ENCODE peak calls at places on chromosomes 11 and 22, in six cellular contexts. One of them, this sample, is unnamed.

GRCh38 chr22:33447733-33448132 is 389.6 kb upstream of the SYN3 start:
- DNase-seq in psoas muscle: no peak
- DNase-seq in AG04450: no peak
- DNase-seq in right atrium auricular region: no peak
- DNase-seq in esophagus squamous epithelium: no peak
- DNase-seq in sigmoid colon: no peak
- DNase-seq in this sample: no peak

GRCh38 chr22:32396746-32397145 is 15.3 kb downstream of the RTCB start:
- DNase-seq in psoas muscle: no peak
- DNase-seq in AG04450: no peak
- DNase-seq in right atrium auricular region: no peak
- DNase-seq in esophagus squamous epithelium: no peak
- DNase-seq in sigmoid colon: no peak
- DNase-seq in this sample: no peak

GRCh38 chr22:40714514-40714966 is 35.3 kb downstream of the MCHR1 start:
- DNase-seq in psoas muscle: no peak
- DNase-seq in AG04450: peak; percentile 34
- DNase-seq in right atrium auricular region: no peak
- DNase-seq in esophagus squamous epithelium: no peak
- DNase-seq in sigmoid colon: no peak
- DNase-seq in this sample: peak; percentile 51

GRCh38 chr22:21927174-21927823 is 25.3 kb downstream of the PPM1F start:
- DNase-seq in psoas muscle: no peak
- DNase-seq in AG04450: no peak
- DNase-seq in right atrium auricular region: no peak
- DNase-seq in esophagus squamous epithelium: no peak
- DNase-seq in sigmoid colon: no peak
- DNase-seq in this sample: no peak

GRCh38 chr11:63508009-63508408 is 2.1 kb downstream of the LGALS12 start:
- DNase-seq in psoas muscle: peak; percentile 37
- DNase-seq in AG04450: no peak
- DNase-seq in right atrium auricular region: no peak
- DNase-seq in esophagus squamous epithelium: no peak
- DNase-seq in sigmoid colon: no peak
- DNase-seq in this sample: no peak

GRCh38 chr22:32079110-32080089 is 36.3 kb downstream of the SLC5A1 start:
- DNase-seq in psoas muscle: no peak
- DNase-seq in AG04450: peak; percentile 36
- DNase-seq in right atrium auricular region: no peak
- DNase-seq in esophagus squamous epithelium: no peak
- DNase-seq in sigmoid colon: no peak
- DNase-seq in this sample: no peak

GRCh38 chr22:35882226-35883027 is 146.2 kb downstream of the RBFOX2 start:
- DNase-seq in psoas muscle: no peak
- DNase-seq in AG04450: no peak
- DNase-seq in right atrium auricular region: no peak
- DNase-seq in esophagus squamous epithelium: no peak
- DNase-seq in sigmoid colon: no peak
- DNase-seq in this sample: no peak

GRCh38 chr11:129840236-129840635 is 24.6 kb downstream of the TMEM45B start:
- DNase-seq in psoas muscle: no peak
- DNase-seq in AG04450: no peak
- DNase-seq in right atrium auricular region: no peak
- DNase-seq in esophagus squamous epithelium: no peak
- DNase-seq in sigmoid colon: no peak
- DNase-seq in this sample: no peak

GRCh38 chr11:104531894-104532293 is 366.4 kb downstream of the CASP12 start:
- DNase-seq in psoas muscle: no peak
- DNase-seq in AG04450: no peak
- DNase-seq in right atrium auricular region: no peak
- DNase-seq in esophagus squamous epithelium: no peak
- DNase-seq in sigmoid colon: no peak
- DNase-seq in this sample: no peak

GRCh38 chr22:40728731-40729189 is 49.5 kb downstream of the MCHR1 start:
- DNase-seq in psoas muscle: no peak
- DNase-seq in AG04450: no peak
- DNase-seq in right atrium auricular region: no peak
- DNase-seq in esophagus squamous epithelium: no peak
- DNase-seq in sigmoid colon: no peak
- DNase-seq in this sample: no peak

GRCh38 chr22:40525250-40525884 is 111.2 kb downstream of the MRTFA start:
- DNase-seq in psoas muscle: peak; percentile 51
- DNase-seq in AG04450: no peak
- DNase-seq in right atrium auricular region: no peak
- DNase-seq in esophagus squamous epithelium: no peak
- DNase-seq in sigmoid colon: no peak
- DNase-seq in this sample: peak; percentile 57

GRCh38 chr11:1436468-1437030 is 46.8 kb downstream of the BRSK2 start:
- DNase-seq in psoas muscle: no peak
- DNase-seq in AG04450: no peak
- DNase-seq in right atrium auricular region: no peak
- DNase-seq in esophagus squamous epithelium: no peak
- DNase-seq in sigmoid colon: no peak
- DNase-seq in this sample: no peak

GRCh38 chr11:19519344-19519743 is 193.3 kb upstream of the NAV2 start:
- DNase-seq in psoas muscle: no peak
- DNase-seq in AG04450: no peak
- DNase-seq in right atrium auricular region: no peak
- DNase-seq in esophagus squamous epithelium: no peak
- DNase-seq in sigmoid colon: no peak
- DNase-seq in this sample: no peak
- TF ChIP-seq CTCF in psoas muscle: no peak
- TF ChIP-seq CTCF in AG04450: no peak
- TF ChIP-seq CTCF in right atrium auricular region: no peak
- TF ChIP-seq CTCF in esophagus squamous epithelium: no peak
- TF ChIP-seq CTCF in sigmoid colon: no peak
- TF ChIP-seq CTCF in this sample: no peak

GRCh38 chr11:74723511-74723910 is 7.7 kb downstream of the CHRDL2 start:
- DNase-seq in psoas muscle: no peak
- DNase-seq in AG04450: no peak
- DNase-seq in right atrium auricular region: no peak
- DNase-seq in esophagus squamous epithelium: no peak
- DNase-seq in sigmoid colon: no peak
- DNase-seq in this sample: no peak

GRCh38 chr11:74717211-74717997 is 13.8 kb downstream of the CHRDL2 start:
- DNase-seq in psoas muscle: no peak
- DNase-seq in AG04450: no peak
- DNase-seq in right atrium auricular region: no peak
- DNase-seq in esophagus squamous epithelium: no peak
- DNase-seq in sigmoid colon: no peak
- DNase-seq in this sample: no peak

GRCh38 chr11:74719011-74719410 is 12.2 kb downstream of the CHRDL2 start:
- DNase-seq in psoas muscle: no peak
- DNase-seq in AG04450: no peak
- DNase-seq in right atrium auricular region: no peak
- DNase-seq in esophagus squamous epithelium: no peak
- DNase-seq in sigmoid colon: no peak
- DNase-seq in this sample: peak; percentile 12

GRCh38 chr11:74720596-74721478 is 10.4 kb downstream of the CHRDL2 start:
- DNase-seq in psoas muscle: peak; percentile 57
- DNase-seq in AG04450: peak; percentile 81
- DNase-seq in right atrium auricular region: peak; percentile 86
- DNase-seq in esophagus squamous epithelium: no peak
- DNase-seq in sigmoid colon: peak; percentile 97
- DNase-seq in this sample: peak; percentile 70

GRCh38 chr11:74721479-74721835 is 9.8 kb downstream of the CHRDL2 start:
- DNase-seq in psoas muscle: no peak
- DNase-seq in AG04450: no peak
- DNase-seq in right atrium auricular region: no peak
- DNase-seq in esophagus squamous epithelium: no peak
- DNase-seq in sigmoid colon: no peak
- DNase-seq in this sample: no peak
- H3K27ac ChIP-seq in psoas muscle: peak overlapping the region; percentile 61
- H3K27ac ChIP-seq in AG04450: peak overlapping the region; percentile 91
- H3K27ac ChIP-seq in right atrium auricular region: peak overlapping the region; percentile 41
- H3K27ac ChIP-seq in esophagus squamous epithelium: peak overlapping the region; percentile 68
- H3K27ac ChIP-seq in sigmoid colon: peak overlapping the region; percentile 79
- H3K27ac ChIP-seq in this sample: peak overlapping the region; percentile 64

GRCh38 chr22:43012390-43012789 is 2.6 kb downstream of the PACSIN2 start:
- DNase-seq in psoas muscle: no peak
- DNase-seq in AG04450: no peak
- DNase-seq in right atrium auricular region: no peak
- DNase-seq in esophagus squamous epithelium: no peak
- DNase-seq in sigmoid colon: no peak
- DNase-seq in this sample: no peak
- H3K4me3 ChIP-seq in psoas muscle: no peak overlapping the region
- H3K4me3 ChIP-seq in AG04450: no peak overlapping the region
- H3K4me3 ChIP-seq in right atrium auricular region: no peak overlapping the region
- H3K4me3 ChIP-seq in esophagus squamous epithelium: no peak overlapping the region
- H3K4me3 ChIP-seq in sigmoid colon: no peak overlapping the region
- H3K4me3 ChIP-seq in this sample: no peak overlapping the region

GRCh38 chr11:8266246-8267241 is 2.9 kb upstream of the LMO1 start:
- DNase-seq in psoas muscle: no peak
- DNase-seq in AG04450: no peak
- DNase-seq in right atrium auricular region: no peak
- DNase-seq in esophagus squamous epithelium: no peak
- DNase-seq in sigmoid colon: peak; percentile 19
- DNase-seq in this sample: peak; percentile 4

GRCh38 chr11:8267831-8268529 is 4.3 kb upstream of the LMO1 start:
- DNase-seq in psoas muscle: no peak
- DNase-seq in AG04450: no peak
- DNase-seq in right atrium auricular region: no peak
- DNase-seq in esophagus squamous epithelium: no peak
- DNase-seq in sigmoid colon: peak; percentile 44
- DNase-seq in this sample: peak; percentile 25

GRCh38 chr11:8267280-8267679 is 3.6 kb upstream of the LMO1 start:
- DNase-seq in psoas muscle: no peak
- DNase-seq in AG04450: no peak
- DNase-seq in right atrium auricular region: no peak
- DNase-seq in esophagus squamous epithelium: no peak
- DNase-seq in sigmoid colon: peak; percentile 54
- DNase-seq in this sample: no peak

GRCh38 chr11:8263769-8264410 is at the start of gene LMO1:
- DNase-seq in psoas muscle: peak; percentile 83
- DNase-seq in AG04450: peak; percentile 13
- DNase-seq in right atrium auricular region: peak; percentile 70
- DNase-seq in esophagus squamous epithelium: no peak
- DNase-seq in sigmoid colon: peak; percentile 87
- DNase-seq in this sample: peak; percentile 77

GRCh38 chr11:8265681-8266241 is 2.1 kb upstream of the LMO1 start:
- DNase-seq in psoas muscle: no peak
- DNase-seq in AG04450: no peak
- DNase-seq in right atrium auricular region: no peak
- DNase-seq in esophagus squamous epithelium: no peak
- DNase-seq in sigmoid colon: peak; percentile 34
- DNase-seq in this sample: peak; percentile 2
- TF ChIP-seq CTCF in psoas muscle: no peak
- TF ChIP-seq CTCF in AG04450: peak; percentile 23
- TF ChIP-seq CTCF in right atrium auricular region: no peak
- TF ChIP-seq CTCF in esophagus squamous epithelium: no peak
- TF ChIP-seq CTCF in sigmoid colon: no peak
- TF ChIP-seq CTCF in this sample: no peak

GRCh38 chr22:17961443-17961729 is 63.0 kb downstream of the MICAL3 start:
- DNase-seq in psoas muscle: no peak
- DNase-seq in AG04450: no peak
- DNase-seq in right atrium auricular region: no peak
- DNase-seq in esophagus squamous epithelium: no peak
- DNase-seq in sigmoid colon: no peak
- DNase-seq in this sample: no peak
- H3K27ac ChIP-seq in psoas muscle: no peak overlapping the region
- H3K27ac ChIP-seq in AG04450: no peak overlapping the region
- H3K27ac ChIP-seq in right atrium auricular region: no peak overlapping the region
- H3K27ac ChIP-seq in esophagus squamous epithelium: no peak overlapping the region
- H3K27ac ChIP-seq in sigmoid colon: no peak overlapping the region
- H3K27ac ChIP-seq in this sample: no peak overlapping the region

DNA sequence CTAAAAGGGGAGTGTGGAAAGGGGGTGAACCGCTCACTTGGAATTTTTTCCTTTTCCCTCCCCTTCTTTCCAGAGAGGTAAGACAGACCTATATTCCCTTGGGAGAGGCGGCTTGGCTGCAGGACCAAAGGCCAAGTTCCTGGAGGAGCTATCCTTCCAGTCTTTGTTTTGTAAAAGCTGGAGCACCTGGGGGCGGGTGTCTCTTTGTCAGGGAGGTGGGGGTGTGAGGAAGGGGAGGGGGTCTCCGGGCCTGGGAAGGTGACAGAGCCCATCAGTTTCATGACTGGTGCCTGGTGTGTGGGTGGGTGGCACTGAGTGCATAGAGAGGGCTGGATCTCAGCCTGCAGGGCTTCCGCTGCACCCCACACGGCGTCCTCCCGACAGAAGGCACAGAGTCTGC is 18.5 kb downstream of the PTPN5 start:
- DNase-seq in psoas muscle: no peak
- DNase-seq in AG04450: no peak
- DNase-seq in right atrium auricular region: no peak
- DNase-seq in esophagus squamous epithelium: no peak
- DNase-seq in sigmoid colon: no peak
- DNase-seq in this sample: no peak
- H3K4me3 ChIP-seq in psoas muscle: no peak overlapping the region
- H3K4me3 ChIP-seq in AG04450: no peak overlapping the region
- H3K4me3 ChIP-seq in right atrium auricular region: no peak overlapping the region
- H3K4me3 ChIP-seq in esophagus squamous epithelium: no peak overlapping the region
- H3K4me3 ChIP-seq in sigmoid colon: no peak overlapping the region
- H3K4me3 ChIP-seq in this sample: no peak overlapping the region

DNA sequence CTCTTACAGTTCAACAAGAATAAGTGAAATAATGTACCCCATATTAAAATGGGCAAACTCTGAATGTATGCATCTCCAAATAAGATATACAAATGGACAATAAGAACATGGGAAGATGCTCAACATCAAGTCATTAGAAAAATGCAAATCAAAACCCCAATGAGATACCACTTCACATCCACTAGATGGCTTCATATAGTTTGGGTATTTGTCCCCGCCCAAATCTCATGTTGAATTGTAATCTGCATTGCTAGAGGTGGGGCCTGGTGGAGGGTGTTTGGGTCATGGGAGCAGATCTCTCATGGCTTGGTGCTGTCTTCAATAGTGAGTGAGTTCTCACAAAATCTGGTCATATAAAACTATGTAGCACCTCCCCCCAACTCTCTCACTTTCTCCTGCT is 5.7 kb downstream of the MPZL2 start:
- DNase-seq in psoas muscle: no peak
- DNase-seq in AG04450: no peak
- DNase-seq in right atrium auricular region: no peak
- DNase-seq in esophagus squamous epithelium: no peak
- DNase-seq in sigmoid colon: no peak
- DNase-seq in this sample: no peak
- TF ChIP-seq CTCF in psoas muscle: no peak
- TF ChIP-seq CTCF in AG04450: peak; percentile 13
- TF ChIP-seq CTCF in right atrium auricular region: no peak
- TF ChIP-seq CTCF in esophagus squamous epithelium: no peak
- TF ChIP-seq CTCF in sigmoid colon: no peak
- TF ChIP-seq CTCF in this sample: no peak

GRCh38 chr11:125381499-125381898 is 114.6 kb downstream of the FEZ1 start:
- DNase-seq in psoas muscle: no peak
- DNase-seq in AG04450: no peak
- DNase-seq in right atrium auricular region: no peak
- DNase-seq in esophagus squamous epithelium: no peak
- DNase-seq in sigmoid colon: no peak
- DNase-seq in this sample: no peak
- H3K27ac ChIP-seq in psoas muscle: no peak overlapping the region
- H3K27ac ChIP-seq in AG04450: no peak overlapping the region
- H3K27ac ChIP-seq in right atrium auricular region: no peak overlapping the region
- H3K27ac ChIP-seq in esophagus squamous epithelium: no peak overlapping the region
- H3K27ac ChIP-seq in sigmoid colon: no peak overlapping the region
- H3K27ac ChIP-seq in this sample: no peak overlapping the region